ENCODE peak calls at places on chromosomes 12 and 14, in ten cellular contexts. J, R, B, N, U, Y, P, W, F and I are unnamed samples.

GRCh38 chr14:70655110-70655826 is 13.6 kb downstream of the TTC9 start:
- DNase-seq in B (peak; percentile 68), F (no peak), U (no peak), N (peak; percentile 69), Y (no peak), W (no peak), P (no peak), R (peak; percentile 91), J (no peak), I (no peak)

GRCh38 chr14:23608454-23608853 is 27.7 kb upstream of the DHRS2 start:
- DNase-seq in R (no peak), W (no peak), B (no peak), N (no peak), J (no peak), Y (no peak), F (no peak), P (no peak), U (peak; percentile 59), I (no peak)

GRCh38 chr14:52069617-52070431 is 965 bp upstream of the NID2 start:
- DNase-seq in R (peak; percentile 76), F (no peak), U (peak; percentile 63), P (peak; percentile 56), J (no peak), B (peak; percentile 26), W (peak; percentile 74), Y (no peak), N (no peak), I (peak; percentile 80)

GRCh38 chr14:64953661-64954060 is 11.1 kb upstream of the GPX2 start:
- DNase-seq in F (no peak), W (no peak), J (no peak), P (no peak), N (no peak), B (no peak), Y (no peak), R (no peak), U (no peak), I (no peak)

GRCh38 chr14:101558739-101559240 is 2.5 kb upstream of the DIO3 start:
- DNase-seq in P (no peak), F (no peak), N (no peak), Y (no peak), R (no peak), J (no peak), W (no peak), B (no peak), U (no peak), I (no peak)

GRCh38 chr14:50769893-50770500 is 61.0 kb downstream of the NIN start:
- DNase-seq in J (no peak), B (no peak), Y (no peak), N (no peak), P (no peak), U (no peak), W (no peak), R (no peak), F (no peak), I (no peak)

GRCh38 chr12:117236456-117237001 is 46.3 kb upstream of the FBXO21 start:
- DNase-seq in R (peak; percentile 99), U (peak; percentile 92), N (peak; percentile 27), Y (peak; percentile 39), F (peak; percentile 96), P (peak; percentile 86), B (peak; percentile 78), W (peak; percentile 67), J (peak; percentile 69), I (no peak)

GRCh38 chr12:30169839-30170591 is 386.3 kb upstream of the TMTC1 start:
- DNase-seq in B (no peak), P (no peak), Y (no peak), R (peak; percentile 79), J (no peak), F (no peak), U (peak; percentile 34), W (no peak), N (no peak), I (no peak)

GRCh38 chr12:108302471-108303311 is 36.4 kb downstream of the CMKLR1 start:
- DNase-seq in R (peak; percentile 83), N (no peak), F (no peak), J (no peak), B (peak; percentile 43), P (no peak), Y (peak; percentile 84), W (peak; percentile 70), U (peak; percentile 96), I (peak; percentile 93)

GRCh38 chr14:95335071-95335470 is 15.4 kb upstream of the CLMN start:
- DNase-seq in U (no peak), R (no peak), W (no peak), Y (no peak), J (no peak), B (no peak), P (no peak), N (no peak), F (no peak), I (peak; percentile 58)

GRCh38 chr14:104603623-104604401 is 760 bp downstream of the TMEM179 start:
- DNase-seq in W (peak; percentile 30), R (peak; percentile 24), N (no peak), J (no peak), B (no peak), P (no peak), U (peak; percentile 45), F (no peak), Y (no peak), I (peak; percentile 71)

GRCh38 chr14:71235865-71236264 is 328.6 kb downstream of the PCNX1 start:
- DNase-seq in F (peak; percentile 88), N (no peak), P (peak; percentile 44), Y (no peak), R (no peak), B (no peak), J (no peak), W (no peak), U (peak; percentile 75), I (no peak)

GRCh38 chr14:75794615-75795038 is 133.6 kb downstream of the TTLL5 start:
- DNase-seq in P (no peak), N (no peak), Y (peak; percentile 9), B (no peak), J (no peak), F (no peak), U (no peak), R (peak; percentile 24), W (no peak), I (no peak)

GRCh38 chr12:14775652-14776020 is 27.6 kb downstream of the WBP11 start:
- DNase-seq in J (no peak), P (no peak), R (no peak), W (no peak), Y (no peak), U (no peak), F (no peak), N (no peak), B (no peak), I (no peak)

GRCh38 chr12:45148619-45149018 is 67.3 kb upstream of the ANO6 start:
- DNase-seq in W (no peak), B (no peak), P (no peak), Y (no peak), U (no peak), F (no peak), N (no peak), R (no peak), J (no peak), I (no peak)

GRCh38 chr12:76026643-76027063 is 4.9 kb downstream of the PHLDA1 start:
- DNase-seq in B (no peak), N (no peak), J (no peak), F (no peak), W (no peak), U (no peak), P (no peak), Y (peak; percentile 61), R (no peak), I (no peak)

GRCh38 chr12:76023069-76023690 is 8.4 kb downstream of the PHLDA1 start:
- DNase-seq in R (no peak), P (no peak), J (no peak), Y (no peak), W (no peak), B (no peak), N (no peak), U (no peak), F (no peak), I (no peak)

GRCh38 chr12:76024942-76025600 is 6.5 kb downstream of the PHLDA1 start:
- DNase-seq in Y (no peak), W (no peak), F (no peak), N (no peak), B (no peak), P (no peak), R (no peak), J (peak; percentile 65), U (no peak), I (no peak)

GRCh38 chr12:76024102-76024781 is 7.3 kb downstream of the PHLDA1 start:
- DNase-seq in U (no peak), N (no peak), J (no peak), Y (no peak), P (no peak), R (no peak), F (no peak), W (no peak), B (no peak), I (no peak)

GRCh38 chr12:76025601-76026575 is 5.7 kb downstream of the PHLDA1 start:
- DNase-seq in Y (no peak), F (no peak), U (no peak), J (no peak), N (no peak), W (no peak), R (no peak), B (no peak), P (no peak), I (no peak)
- H3K27ac ChIP-seq in Y (peak overlapping the region; percentile 29), F (no peak overlapping the region), U (no peak overlapping the region), J (peak overlapping the region; percentile 90), N (no peak overlapping the region), W (no peak overlapping the region), R (peak overlapping the region; percentile 40), B (peak overlapping the region; percentile 11), P (no peak overlapping the region), I (no peak overlapping the region)

DNA sequence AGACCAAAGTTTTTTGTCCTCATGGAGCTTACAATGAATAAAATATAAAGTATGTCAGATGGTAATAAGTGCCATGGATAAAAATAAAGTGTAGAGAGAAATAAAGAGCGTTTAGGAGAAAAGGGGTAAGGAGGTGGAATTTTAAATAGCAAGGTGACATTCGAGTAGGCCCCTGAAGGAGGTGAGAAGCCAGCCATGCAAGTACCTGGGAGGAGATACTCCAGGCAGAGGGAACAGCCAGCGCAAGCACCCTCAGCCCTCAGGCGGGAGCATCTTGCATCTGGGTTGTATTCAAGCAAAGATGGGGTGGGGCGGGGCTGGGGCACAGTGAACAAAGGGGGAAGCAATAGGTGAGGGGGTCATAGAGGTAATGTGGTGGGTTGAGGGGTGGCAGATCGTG is 4.3 kb downstream of the TBC1D30 start:
- DNase-seq in Y (no peak), J (no peak), W (no peak), U (no peak), B (no peak), R (no peak), F (no peak), N (no peak), P (no peak), I (no peak)
- H3K27ac ChIP-seq in Y (no peak overlapping the region), J (no peak overlapping the region), W (no peak overlapping the region), U (no peak overlapping the region), B (no peak overlapping the region), R (no peak overlapping the region), F (no peak overlapping the region), N (no peak overlapping the region), P (no peak overlapping the region), I (no peak overlapping the region)

GRCh38 chr14:103543140-103543539 is 14.1 kb downstream of the TRMT61A start:
- DNase-seq in W (peak; percentile 47), N (no peak), R (no peak), J (no peak), F (no peak), B (no peak), Y (no peak), U (peak; percentile 60), P (no peak), I (no peak)
- H3K27ac ChIP-seq in W (no peak overlapping the region), N (no peak overlapping the region), R (peak overlapping the region; percentile 94), J (no peak overlapping the region), F (peak overlapping the region; percentile 95), B (peak overlapping the region; percentile 85), Y (no peak overlapping the region), U (no peak overlapping the region), P (peak overlapping the region; percentile 80), I (peak overlapping the region; percentile 72)

GRCh38 chr12:59595557-59596231 is at the start of gene SLC16A7:
- DNase-seq in F (peak; percentile 88), R (peak; percentile 78), J (peak; percentile 7), W (peak; percentile 90), B (peak; percentile 83), Y (peak; percentile 39), U (peak; percentile 96), P (no peak), N (peak; percentile 73), I (peak; percentile 96)
- H3K27ac ChIP-seq in F (peak within 1 kb of the TSS; percentile 91), R (no peak within 1 kb of the TSS), J (no peak within 1 kb of the TSS), W (peak within 1 kb of the TSS; percentile 96), B (peak within 1 kb of the TSS; percentile 93), Y (peak within 1 kb of the TSS; percentile 24), U (peak within 1 kb of the TSS; percentile 98), P (peak within 1 kb of the TSS; percentile 35), N (peak within 1 kb of the TSS; percentile 83), I (peak within 1 kb of the TSS; percentile 99)